ENCODE peak calls at places on chromosomes 1 and 21, in eight cellular contexts. B is sigmoid colon, K is cardiac muscle cell, G is esophagus squamous epithelium, Y is colonic mucosa, C is neural progenitor cell, N is mammary epithelial cell, T is tibial artery. O is an unnamed sample. For H3K4me1 and H3K9me3, the result is how much of the 10 kb centered on the place peaks cover.

GRCh38 chr21:26800455-26801454 is 44.5 kb downstream of the ADAMTS1 start:
- DNase-seq in B (peak), K (peak), G (no peak), Y (no peak), C (no peak), N (no peak), T (peak), O (no peak)

GRCh38 chr1:211036701-211037494 is 97.0 kb downstream of the KCNH1 start:
- DNase-seq in B (no peak), K (peak), G (no peak), Y (no peak), C (no peak), N (peak), T (no peak), O (no peak)

GRCh38 chr1:244449936-244450508 is 1.7 kb downstream of the ADSS2 start:
- DNase-seq in B (no peak), K (no peak), G (no peak), Y (no peak), C (peak), N (no peak), T (no peak), O (no peak)

GRCh38 chr1:178684111-178684510 is 40.9 kb upstream of the RALGPS2 start:
- DNase-seq in B (no peak), K (peak), G (no peak), Y (no peak), C (no peak), N (peak), T (no peak), O (no peak)

GRCh38 chr1:60589046-60589748 is 493.2 kb upstream of the NFIA start:
- DNase-seq in B (no peak), K (peak), G (no peak), Y (no peak), C (no peak), N (no peak), T (no peak), O (no peak)

GRCh38 chr1:97758589-97759057 is 162.2 kb downstream of the DPYD start:
- DNase-seq in B (no peak), K (peak), G (no peak), Y (no peak), C (no peak), N (no peak), T (no peak), O (no peak)

GRCh38 chr21:14962217-14962616 is 102.6 kb downstream of the NRIP1 start:
- DNase-seq in B (no peak), K (no peak), G (no peak), Y (no peak), C (no peak), N (no peak), T (no peak), O (no peak)

GRCh38 chr1:110620250-110620615 is 14.1 kb upstream of the KCNA2 start:
- DNase-seq in B (no peak), K (no peak), G (no peak), Y (no peak), C (no peak), N (no peak), T (no peak), O (peak)

GRCh38 chr1:71240656-71241055 is 159.8 kb upstream of the ZRANB2 start:
- DNase-seq in B (no peak), K (no peak), G (no peak), Y (no peak), C (no peak), N (no peak), T (no peak), O (no peak)

GRCh38 chr1:178706467-178706866 is 18.6 kb upstream of the RALGPS2 start:
- DNase-seq in B (peak), K (peak), G (no peak), Y (no peak), C (no peak), N (peak), T (no peak), O (no peak)

GRCh38 chr1:226329237-226329636 is 20.3 kb upstream of the LIN9 start:
- DNase-seq in B (no peak), K (no peak), G (no peak), Y (no peak), C (no peak), N (no peak), T (no peak), O (no peak)

GRCh38 chr1:180262628-180263488 is 32.8 kb downstream of the LHX4 start:
- DNase-seq in B (no peak), K (peak), G (no peak), Y (no peak), C (no peak), N (no peak), T (no peak), O (no peak)

GRCh38 chr1:208189183-208189582 is 55.0 kb downstream of the PLXNA2 start:
- DNase-seq in B (no peak), K (no peak), G (no peak), Y (no peak), C (no peak), N (peak), T (no peak), O (no peak)

GRCh38 chr1:180534199-180534598 is 24.6 kb upstream of the OVAAL start:
- DNase-seq in B (no peak), K (no peak), G (no peak), Y (no peak), C (no peak), N (no peak), T (no peak), O (no peak)

GRCh38 chr1:159015440-159015909 is 5.8 kb downstream of the IFI16 start:
- DNase-seq in B (peak), K (peak), G (peak), Y (peak), C (no peak), N (peak), T (peak), O (no peak)

GRCh38 chr1:183881387-183882084 is 76.6 kb downstream of the RGL1 start:
- DNase-seq in B (no peak), K (peak), G (no peak), Y (no peak), C (peak), N (peak), T (no peak), O (no peak)

GRCh38 chr1:24586970-24587820 is 31.3 kb downstream of the NCMAP start:
- DNase-seq in B (no peak), K (peak), G (no peak), Y (peak), C (peak), N (peak), T (no peak), O (peak)

GRCh38 chr1:154352581-154353459 is 27.5 kb downstream of the ATP8B2 start:
- DNase-seq in B (no peak), K (peak), G (no peak), Y (peak), C (peak), N (peak), T (peak), O (peak)

GRCh38 chr1:101188311-101188710 is 48.5 kb upstream of the S1PR1 start:
- DNase-seq in B (no peak), K (no peak), G (no peak), Y (no peak), C (no peak), N (peak), T (no peak), O (no peak)

GRCh38 chr21:32770514-32771133 is 931 bp downstream of the PAXBP1 start:
- DNase-seq in B (no peak), K (no peak), G (no peak), Y (no peak), C (no peak), N (no peak), T (peak), O (no peak)

GRCh38 chr1:201933840-201934430 is 12.4 kb downstream of the LMOD1 start:
- DNase-seq in B (no peak), K (peak), G (no peak), Y (no peak), C (no peak), N (peak), T (no peak), O (no peak)

GRCh38 chr21:27954806-27955205 is 987.9 kb upstream of the ADAMTS5 start:
- DNase-seq in B (no peak), K (no peak), G (no peak), Y (no peak), C (no peak), N (no peak), T (no peak), O (no peak)

GRCh38 chr1:209747580-209748262 is 8.1 kb upstream of the TRAF3IP3 start:
- DNase-seq in B (peak), K (peak), G (peak), Y (peak), C (peak), N (peak), T (peak), O (peak)

GRCh38 chr1:184296466-184297243 is 90.2 kb upstream of the C1orf21 start:
- DNase-seq in B (peak), K (peak), G (no peak), Y (peak), C (no peak), N (no peak), T (peak), O (no peak)

GRCh38 chr1:36014722-36015220 is 69.1 kb upstream of the TEKT2 start:
- DNase-seq in B (no peak), K (peak), G (no peak), Y (no peak), C (no peak), N (no peak), T (no peak), O (no peak)

GRCh38 chr1:235670157-235670776 is 20.7 kb upstream of the GNG4 start:
- DNase-seq in B (no peak), K (no peak), G (no peak), Y (no peak), C (no peak), N (no peak), T (no peak), O (no peak)

GRCh38 chr1:22287946-22288520 is 145.1 kb upstream of the WNT4 start:
- DNase-seq in B (no peak), K (no peak), G (no peak), Y (no peak), C (no peak), N (no peak), T (no peak), O (no peak)

GRCh38 chr1:204323887-204324286 is 35.8 kb downstream of the PLEKHA6 start:
- DNase-seq in B (no peak), K (peak), G (no peak), Y (no peak), C (no peak), N (peak), T (no peak), O (no peak)

GRCh38 chr1:116990612-116991151 is 10.9 kb upstream of the CD101 start:
- DNase-seq in B (peak), K (peak), G (no peak), Y (peak), C (no peak), N (peak), T (peak), O (no peak)

GRCh38 chr21:45570826-45571601 is 28.8 kb upstream of the SLC19A1 start:
- DNase-seq in B (peak), K (no peak), G (no peak), Y (no peak), C (no peak), N (no peak), T (no peak), O (no peak)

GRCh38 chr1:72623299-72623708 is 341.0 kb upstream of the NEGR1 start:
- DNase-seq in B (no peak), K (peak), G (no peak), Y (no peak), C (peak), N (peak), T (no peak), O (no peak)

GRCh38 chr1:112722601-112723510 is 7.7 kb upstream of the PPM1J start:
- DNase-seq in B (no peak), K (peak), G (no peak), Y (no peak), C (peak), N (no peak), T (no peak), O (no peak)

GRCh38 chr1:22711591-22712501 is 1.2 kb downstream of the EPHB2 start:
- DNase-seq in B (no peak), K (peak), G (no peak), Y (peak), C (peak), N (no peak), T (no peak), O (no peak)

GRCh38 chr1:56028879-56029278 is 550.5 kb downstream of the PLPP3 start:
- DNase-seq in B (no peak), K (no peak), G (no peak), Y (no peak), C (no peak), N (no peak), T (no peak), O (no peak)
- H3K4me3 ChIP-seq in B (no peak), K (no peak), G (no peak), Y (no peak), C (no peak), N (no peak), T (no peak), O (no peak)

GRCh38 chr1:16149702-16150488 is 6.0 kb downstream of the EPHA2 start:
- DNase-seq in B (no peak), K (no peak), G (no peak), Y (no peak), C (no peak), N (no peak), T (no peak), O (no peak)
- H3K4me1 ChIP-seq in B (half or more), K (half or more), G (half or more), Y (under half), C (half or more), N (half or more), T (under half), O (under half)

GRCh38 chr1:5189384-5189783 is 535.0 kb downstream of the AJAP1 start:
- DNase-seq in B (no peak), K (no peak), G (no peak), Y (no peak), C (no peak), N (no peak), T (no peak), O (no peak)
- H3K9me3 ChIP-seq in B (under half), K (under half), G (under half), Y (under half), C (under half), N (under half), T (under half), O (under half)

GRCh38 chr1:15851251-15852035 is 3.9 kb downstream of the SPEN start:
- DNase-seq in B (no peak), K (no peak), G (no peak), Y (no peak), C (peak), N (no peak), T (no peak), O (no peak)
- H3K4me3 ChIP-seq in B (no peak), K (peak), G (no peak), Y (no peak), C (peak), N (no peak), T (no peak), O (no peak)

DNA sequence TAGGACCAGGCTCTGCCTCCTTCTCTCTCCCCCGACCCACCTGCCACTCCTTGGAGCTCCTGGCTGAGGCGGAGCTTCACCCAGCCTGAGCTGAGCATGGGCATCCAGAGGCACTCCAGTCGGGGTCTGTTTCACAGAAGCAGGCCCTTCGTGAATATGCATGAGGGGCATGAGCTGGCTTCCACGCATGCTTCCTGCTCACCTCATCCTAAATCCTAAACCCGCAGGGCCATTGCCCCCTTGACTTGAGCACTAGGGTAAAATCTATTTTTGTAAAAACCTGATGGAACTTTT is 24.0 kb downstream of the CAPZB start:
- DNase-seq in B (no peak), K (no peak), G (no peak), Y (no peak), C (no peak), N (no peak), T (no peak), O (no peak)
- H3K4me1 ChIP-seq in B (half or more), K (under half), G (half or more), Y (under half), C (half or more), N (under half), T (under half), O (half or more)

DNA sequence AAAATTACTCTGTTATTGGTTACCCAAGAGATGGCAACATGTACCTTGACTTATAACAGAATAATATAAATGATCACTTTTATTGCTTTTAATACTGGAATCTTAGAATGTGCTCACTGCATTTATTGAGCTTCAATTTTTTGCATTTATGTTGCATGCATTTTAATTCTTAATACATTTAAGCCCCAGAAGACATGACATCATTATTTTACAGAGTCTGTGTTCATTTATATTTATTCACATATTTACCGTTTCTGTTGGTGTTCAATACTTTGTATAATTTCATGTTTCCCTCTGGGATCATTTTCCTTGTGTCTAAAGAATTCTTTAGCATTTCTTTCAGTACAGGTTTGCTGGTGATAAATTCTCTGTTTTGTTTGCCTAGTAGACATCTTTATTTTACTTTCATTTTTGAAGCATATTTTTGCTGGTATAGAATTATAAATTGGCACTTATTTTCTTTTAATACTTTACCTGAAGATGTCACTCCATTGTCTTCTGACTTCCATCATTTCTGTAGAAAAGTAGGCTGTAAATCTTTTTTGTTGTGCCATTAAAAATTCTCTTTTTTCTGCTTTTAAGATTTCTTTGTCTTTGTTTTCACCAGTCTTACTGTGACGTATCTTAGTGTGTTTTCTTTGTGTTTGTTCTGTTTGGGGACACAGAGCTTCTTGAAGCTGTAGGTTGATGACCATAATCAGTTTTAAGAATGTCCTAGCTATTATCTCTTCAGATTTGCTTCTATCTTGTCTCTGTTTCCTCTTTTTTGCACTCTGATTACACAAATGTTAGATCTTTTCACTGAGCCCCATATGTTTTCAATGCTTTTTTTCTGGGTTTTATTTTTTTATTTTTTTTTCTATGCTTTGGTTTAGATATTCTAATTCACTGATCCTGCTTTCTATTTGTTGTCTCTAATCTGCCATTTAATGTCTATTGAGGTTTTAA is 26.9 kb downstream of the DISP3 start:
- DNase-seq in B (no peak), K (no peak), G (no peak), Y (no peak), C (no peak), N (no peak), T (no peak), O (no peak)
- H3K9me3 ChIP-seq in B (under half), K (under half), G (under half), Y (under half), C (under half), N (under half), T (under half), O (half or more)

GRCh38 chr1:241356187-241356518 is 852 bp downstream of the RGS7 start:
- DNase-seq in B (no peak), K (no peak), G (no peak), Y (no peak), C (peak), N (no peak), T (no peak), O (no peak)
- H3K4me3 ChIP-seq in B (no peak), K (peak), G (peak), Y (no peak), C (peak), N (no peak), T (no peak), O (no peak)

DNA sequence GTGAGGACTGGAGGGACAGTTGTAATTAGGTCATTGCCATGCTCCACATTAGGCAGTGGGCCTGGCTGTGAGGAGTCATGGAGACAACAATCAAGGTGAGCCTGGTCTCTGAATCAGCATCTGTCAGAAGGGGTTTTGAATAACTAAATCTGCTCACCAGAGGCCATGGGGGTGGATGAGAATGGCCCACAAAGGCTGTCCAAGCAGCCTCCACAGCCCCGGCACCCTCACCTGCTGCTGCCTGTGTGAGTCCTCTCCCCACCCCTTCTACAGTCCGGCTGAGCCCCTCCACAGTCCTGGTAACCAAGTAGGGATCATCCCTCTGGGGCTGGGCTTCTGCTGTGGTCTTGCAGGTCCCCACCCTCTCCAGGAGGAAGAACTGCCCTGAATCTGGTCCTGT is 2.3 kb downstream of the DPT start:
- DNase-seq in B (no peak), K (no peak), G (no peak), Y (no peak), C (no peak), N (no peak), T (no peak), O (no peak)
- H3K4me1 ChIP-seq in B (under half), K (under half), G (under half), Y (under half), C (under half), N (under half), T (under half), O (under half)